ENCODE peak calls at places on chromosomes 3 and 15, in nine cellular contexts. T is AG10803, V is ascending aorta, R is cardiac fibroblast, D is right lobe of liver, A is stomach, N is left ventricle myocardium inferior, M is fibroblast of lung, L is upper lobe of right lung. C is an unnamed sample.

GRCh38 chr3:10505791-10506585 is 602 bp upstream of the ATP2B2 start:
- DNase-seq in D (no peak), T (no peak), M (no peak), A (no peak), V (no peak), N (no peak), R (no peak), L (no peak), C (no peak)

GRCh38 chr3:114406286-114406685 is 112.5 kb downstream of the TIGIT start:
- DNase-seq in V (no peak), N (no peak), T (peak), R (peak), A (no peak), M (no peak), L (no peak), D (no peak), C (peak)

GRCh38 chr15:60583946-60584345 is 105.0 kb upstream of the ICE2 start:
- DNase-seq in N (no peak), T (no peak), R (no peak), A (no peak), D (no peak), V (no peak), M (no peak), L (no peak), C (no peak)

GRCh38 chr3:25103391-25103790 is 324.7 kb upstream of the RARB start:
- DNase-seq in D (no peak), V (no peak), N (no peak), R (no peak), A (no peak), L (no peak), M (no peak), T (no peak), C (no peak)

GRCh38 chr3:99850608-99851007 is 32.9 kb downstream of the CMSS1 start:
- DNase-seq in A (no peak), N (no peak), T (no peak), L (no peak), V (no peak), D (no peak), M (peak), R (no peak), C (no peak)

GRCh38 chr3:98777801-98778220 is 14.7 kb downstream of the ST3GAL6 start:
- DNase-seq in M (peak), D (no peak), T (peak), V (no peak), L (no peak), R (peak), A (no peak), N (no peak), C (peak)

GRCh38 chr3:11551019-11551418 is 92.7 kb downstream of the VGLL4 start:
- DNase-seq in L (no peak), R (no peak), V (no peak), D (no peak), M (no peak), T (no peak), N (peak), A (no peak), C (no peak)

GRCh38 chr3:45779746-45780735 is 16.3 kb downstream of the SLC6A20 start:
- DNase-seq in V (no peak), M (no peak), D (no peak), T (no peak), R (no peak), N (no peak), L (no peak), A (peak), C (no peak)

GRCh38 chr3:177657243-177657642 is 460.0 kb upstream of the TBL1XR1 start:
- DNase-seq in L (no peak), R (no peak), V (no peak), A (no peak), D (no peak), T (no peak), M (no peak), N (no peak), C (no peak)

GRCh38 chr3:157700405-157700804 is 197.2 kb upstream of the VEPH1 start:
- DNase-seq in T (no peak), D (no peak), A (no peak), V (no peak), N (no peak), M (no peak), L (no peak), R (peak), C (peak)

GRCh38 chr3:165196577-165197561 is 685 bp upstream of the SLITRK3 start:
- DNase-seq in R (peak), D (peak), N (no peak), A (no peak), V (no peak), L (peak), T (no peak), M (peak), C (no peak)

GRCh38 chr3:50525987-50526386 is 22.6 kb upstream of the CACNA2D2 start:
- DNase-seq in A (peak), L (peak), T (peak), D (no peak), R (peak), V (no peak), N (peak), M (peak), C (peak)

GRCh38 chr3:73405853-73406252 is 218.9 kb downstream of the PDZRN3 start:
- DNase-seq in L (no peak), R (no peak), D (no peak), A (no peak), M (peak), N (no peak), V (no peak), T (peak), C (no peak)

GRCh38 chr3:117752984-117753717 is 1043.6 kb downstream of the TUSC7 start:
- DNase-seq in L (no peak), T (peak), A (no peak), M (peak), V (no peak), N (no peak), D (no peak), R (no peak), C (peak)

GRCh38 chr3:134445631-134446030 is 40.2 kb downstream of the ANAPC13 start:
- DNase-seq in R (peak), N (no peak), A (no peak), V (no peak), D (no peak), T (peak), L (no peak), M (peak), C (peak)

GRCh38 chr3:177979684-177980083 is 556.6 kb upstream of the KCNMB2 start:
- DNase-seq in T (no peak), D (no peak), L (no peak), R (no peak), V (no peak), N (no peak), M (no peak), A (no peak), C (no peak)

GRCh38 chr3:61682671-61683408 is 121.5 kb downstream of the PTPRG start:
- DNase-seq in R (peak), M (peak), V (no peak), D (no peak), A (no peak), T (peak), N (no peak), L (no peak), C (no peak)

GRCh38 chr3:140050977-140051957 is 116.3 kb downstream of the CLSTN2 start:
- DNase-seq in R (no peak), A (no peak), T (no peak), N (peak), V (no peak), D (no peak), M (no peak), L (no peak), C (no peak)

GRCh38 chr3:66441692-66442091 is 59.1 kb downstream of the LRIG1 start:
- DNase-seq in R (no peak), N (no peak), M (no peak), A (no peak), D (no peak), T (no peak), V (no peak), L (no peak), C (no peak)

GRCh38 chr3:160065282-160065681 is 76.6 kb downstream of the IL12A start:
- DNase-seq in N (no peak), L (no peak), T (no peak), R (no peak), D (no peak), V (no peak), A (no peak), M (no peak), C (no peak)

GRCh38 chr3:81788044-81788443 is 26.6 kb upstream of the GBE1 start:
- DNase-seq in L (no peak), V (no peak), A (no peak), R (no peak), T (no peak), D (no peak), M (no peak), N (no peak), C (no peak)

GRCh38 chr15:90823455-90823974 is 44.9 kb upstream of the FURIN start:
- DNase-seq in D (peak), A (no peak), T (no peak), N (no peak), V (no peak), R (no peak), M (no peak), L (no peak), C (no peak)

GRCh38 chr3:53890726-53891499 is 746 bp downstream of the SELENOK start:
- DNase-seq in M (peak), A (peak), V (no peak), L (no peak), R (peak), N (no peak), D (no peak), T (no peak), C (peak)

GRCh38 chr15:44738340-44738984 is 2.1 kb downstream of the TRIM69 start:
- DNase-seq in D (no peak), N (no peak), V (no peak), T (peak), M (peak), R (peak), L (no peak), A (no peak), C (peak)

GRCh38 chr15:77083381-77084160 is 12.7 kb upstream of the TSPAN3 start:
- DNase-seq in L (peak), N (peak), R (peak), T (peak), D (peak), A (peak), V (peak), M (peak), C (peak)

GRCh38 chr15:100997442-100997841 is 78.3 kb downstream of the LRRK1 start:
- DNase-seq in V (no peak), T (peak), D (no peak), N (no peak), L (no peak), R (no peak), A (no peak), M (peak), C (no peak)

GRCh38 chr15:89888214-89888804 is 5.5 kb downstream of the AP3S2 start:
- DNase-seq in R (peak), A (no peak), V (no peak), T (peak), D (no peak), L (no peak), N (no peak), M (peak), C (peak)

GRCh38 chr3:125403789-125404188 is 28.7 kb upstream of the ZNF148 start:
- DNase-seq in A (no peak), N (no peak), L (no peak), R (peak), T (peak), D (no peak), M (peak), V (no peak), C (no peak)

GRCh38 chr3:125410922-125411321 is 35.8 kb upstream of the ZNF148 start:
- DNase-seq in R (no peak), D (no peak), T (no peak), N (no peak), A (no peak), L (no peak), V (no peak), M (no peak), C (no peak)

GRCh38 chr3:125401402-125401801 is 26.3 kb upstream of the ZNF148 start:
- DNase-seq in N (no peak), V (no peak), M (peak), L (no peak), D (no peak), A (no peak), T (peak), R (peak), C (no peak)

GRCh38 chr3:125406070-125406469 is 30.9 kb upstream of the ZNF148 start:
- DNase-seq in N (no peak), V (no peak), A (no peak), L (no peak), M (no peak), R (no peak), D (no peak), T (no peak), C (no peak)
- TF ChIP-seq CTCF in N (no peak), V (no peak), A (no peak), L (no peak), M (no peak), R (no peak), D (no peak), T (no peak), C (no peak)

DNA sequence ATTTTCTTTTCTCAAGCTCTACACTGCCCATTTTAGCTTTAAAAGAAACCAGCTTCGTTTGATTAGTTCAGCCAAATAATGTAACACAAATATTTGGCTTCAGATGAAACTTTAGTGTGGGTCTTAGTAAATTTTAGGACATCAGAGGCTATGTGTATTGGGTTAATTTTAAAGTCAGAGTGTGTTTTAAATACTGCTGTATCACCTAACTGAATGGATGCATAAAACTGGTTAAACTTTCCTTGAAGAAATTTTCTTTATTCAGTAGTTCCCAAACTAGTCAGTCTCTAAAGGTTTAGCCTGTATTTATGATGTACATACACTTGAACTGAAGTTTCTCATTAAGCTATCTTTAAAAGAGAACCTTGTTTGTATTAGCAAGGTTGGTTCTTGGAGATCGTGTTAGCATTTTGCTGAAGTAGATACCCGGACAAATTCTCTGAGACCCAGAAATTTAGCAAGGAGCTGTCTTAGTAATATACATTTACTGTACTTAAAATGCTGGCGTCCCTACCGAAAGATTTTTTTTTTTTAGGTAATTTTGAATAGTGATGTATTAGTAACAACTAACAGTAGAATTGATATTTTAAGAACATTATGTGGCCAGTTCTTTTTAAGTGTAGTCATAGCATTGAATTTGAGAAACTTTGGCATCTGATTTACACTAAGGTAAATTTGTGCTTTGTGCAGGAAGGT is 2.7 kb downstream of the DIPK2A start:
- DNase-seq in R (peak), N (no peak), M (no peak), A (no peak), T (no peak), V (no peak), D (no peak), L (no peak), C (peak)
- H3K4me3 ChIP-seq in R (peak), N (peak), M (peak), A (peak), T (peak), V (peak), D (peak), L (peak), C (peak)

DNA sequence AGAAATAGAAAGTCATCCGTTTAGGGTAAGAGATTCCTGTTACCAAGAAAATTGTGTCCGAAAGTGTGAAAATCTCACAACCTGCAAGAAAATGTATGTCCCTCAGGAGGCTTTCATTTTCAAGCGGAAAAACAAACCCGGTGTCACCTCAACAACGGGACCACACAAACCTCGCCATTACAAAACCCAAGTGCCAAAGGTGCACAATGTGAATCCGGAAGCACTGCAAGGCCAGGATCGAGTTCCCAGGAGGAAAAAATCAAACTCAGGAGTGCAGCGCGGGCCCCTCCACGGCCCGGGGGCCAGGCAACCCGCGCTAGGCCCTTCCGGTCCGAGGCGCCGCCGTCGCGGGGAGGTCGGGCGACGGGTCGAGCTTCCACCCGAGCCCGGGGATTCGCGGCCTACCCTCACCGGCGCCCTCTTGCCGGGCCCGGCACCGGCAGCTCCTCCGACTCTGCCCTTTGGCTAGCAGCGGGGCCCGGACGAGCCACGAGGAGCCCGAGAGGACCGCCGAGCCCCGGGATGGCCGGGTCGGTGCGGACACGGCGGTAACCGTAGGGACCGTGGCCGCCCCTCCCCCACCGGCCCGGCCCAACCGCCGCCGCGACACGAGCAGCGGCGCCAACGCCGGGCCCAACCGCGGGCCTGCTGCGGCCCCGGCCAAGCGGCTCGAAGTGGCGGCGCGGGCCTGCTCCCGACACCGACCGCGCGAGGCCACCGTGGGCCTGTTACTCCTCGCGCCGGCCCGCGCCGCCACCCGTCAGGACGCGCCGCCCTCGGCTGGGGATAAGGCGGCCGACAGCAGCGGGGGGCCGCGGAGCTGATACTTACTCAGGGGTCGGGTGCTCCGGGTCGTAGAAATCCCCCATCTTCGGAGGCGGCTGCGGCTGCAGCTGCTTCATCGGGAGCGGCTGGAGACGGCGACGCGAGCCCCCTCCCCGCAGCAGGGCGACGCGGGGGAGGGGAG is 607 bp downstream of the SETD2 start:
- DNase-seq in M (peak), N (peak), L (peak), T (peak), A (peak), D (peak), V (no peak), R (peak), C (peak)
- TF ChIP-seq CTCF in M (no peak), N (no peak), L (no peak), T (no peak), A (no peak), D (no peak), V (no peak), R (no peak), C (no peak)

GRCh38 chr3:12644297-12644937 is 19.5 kb downstream of the RAF1 start:
- DNase-seq in M (peak), T (peak), R (peak), A (no peak), D (no peak), V (no peak), N (no peak), L (no peak), C (peak)
- H3K4me3 ChIP-seq in M (no peak), T (no peak), R (no peak), A (no peak), D (no peak), V (peak), N (no peak), L (no peak), C (no peak)

C was measured in fibroblast of pulmonary artery.